ENCODE peak calls at places on chromosomes 2 and 18, in four cellular contexts. S is activated CD4-positive, alpha-beta T cell treated with anti-CD3 and anti-CD28 coated beads, Interleukin-2, amount 10 ng/mL, durations not matched to agents 7 days and 5 days; M is HTR-8/SVneo; Q is fibroblast of lung. N is an unnamed sample.
A peak's percentile ranks its signal among the peaks of the same experiment; 100 is the strongest.

GRCh38 chr18:79614211-79615028 is 65.2 kb upstream of the CTDP1 start:
- DNase-seq in S (no peak), M (no peak), Q (no peak), N (no peak)

GRCh38 chr2:158142568-158143332 is 41.1 kb downstream of the UPP2 start:
- DNase-seq in S (no peak), M (no peak), Q (no peak), N (no peak)

GRCh38 chr2:197108758-197109157 is 182.3 kb upstream of the PGAP1 start:
- DNase-seq in S (no peak), M (no peak), Q (peak; percentile 86), N (peak; percentile 74)

GRCh38 chr2:158965731-158966130 is 2.7 kb upstream of the TANC1 start:
- DNase-seq in S (no peak), M (no peak), Q (peak; percentile 42), N (no peak)

GRCh38 chr2:6959751-6960150 is 42.5 kb downstream of the RNF144A start:
- DNase-seq in S (no peak), M (no peak), Q (no peak), N (no peak)

GRCh38 chr2:217331577-217332139 is 471.8 kb upstream of the TNP1 start:
- DNase-seq in S (no peak), M (peak; percentile 74), Q (no peak), N (peak; percentile 58)

GRCh38 chr2:135471106-135471505 is 59.9 kb downstream of the ZRANB3 start:
- DNase-seq in S (no peak), M (no peak), Q (no peak), N (no peak)

GRCh38 chr2:159285929-159286708 is at the start of gene WDSUB1:
- DNase-seq in S (peak; percentile 13), M (peak; percentile 68), Q (peak; percentile 47), N (peak; percentile 66)

GRCh38 chr2:199955007-199955338 is 318 bp downstream of the TYW5 start:
- DNase-seq in S (no peak), M (peak; percentile 56), Q (no peak), N (peak; percentile 58)

GRCh38 chr2:23460228-23460627 is 75.2 kb downstream of the KLHL29 start:
- DNase-seq in S (no peak), M (no peak), Q (peak; percentile 48), N (no peak)

GRCh38 chr2:60885683-60886082 is 4.3 kb downstream of the REL start:
- DNase-seq in S (no peak), M (no peak), Q (no peak), N (no peak)

GRCh38 chr2:88737385-88737784 is 45.9 kb downstream of the RPIA start:
- DNase-seq in S (no peak), M (no peak), Q (no peak), N (no peak)

GRCh38 chr2:239765076-239765845 is 259.9 kb downstream of the NDUFA10 start:
- DNase-seq in S (no peak), M (no peak), Q (no peak), N (no peak)

GRCh38 chr2:210224660-210225460 is at the start of gene ACADL:
- DNase-seq in S (no peak), M (peak; percentile 15), Q (peak; percentile 14), N (peak; percentile 27)

GRCh38 chr18:22683196-22683676 is 249.9 kb upstream of the RBBP8 start:
- DNase-seq in S (no peak), M (peak; percentile 35), Q (peak; percentile 83), N (no peak)

GRCh38 chr2:120133572-120134244 is 89.5 kb downstream of the TMEM185B start:
- DNase-seq in S (no peak), M (no peak), Q (no peak), N (no peak)

GRCh38 chr2:24855703-24856102 is 62.5 kb downstream of the CENPO start:
- DNase-seq in S (no peak), M (peak; percentile 61), Q (peak; percentile 50), N (peak; percentile 70)

GRCh38 chr2:63755980-63756379 is 85.7 kb upstream of the UGP2 start:
- DNase-seq in S (no peak), M (no peak), Q (peak; percentile 52), N (no peak)

GRCh38 chr18:33870059-33870458 is 292.0 kb downstream of the ASXL3 start:
- DNase-seq in S (no peak), M (no peak), Q (peak; percentile 1), N (no peak)

GRCh38 chr2:107772380-107772779 is 54.3 kb upstream of the RGPD4 start:
- DNase-seq in S (no peak), M (no peak), Q (no peak), N (no peak)

GRCh38 chr2:134491796-134492441 is 226.9 kb downstream of the TMEM163 start:
- DNase-seq in S (no peak), M (no peak), Q (no peak), N (no peak)

GRCh38 chr2:187403568-187404260 is 44.3 kb downstream of the CALCRL start:
- DNase-seq in S (no peak), M (no peak), Q (no peak), N (no peak)

GRCh38 chr18:47345291-47345690 is 93.8 kb upstream of the SKOR2 start:
- DNase-seq in S (no peak), M (no peak), Q (no peak), N (peak; percentile 31)

GRCh38 chr2:207802650-207803049 is 32.9 kb upstream of the FZD5 start:
- DNase-seq in S (no peak), M (no peak), Q (no peak), N (no peak)

GRCh38 chr2:39494784-39495251 is 57.7 kb upstream of the MAP4K3 start:
- DNase-seq in S (no peak), M (peak; percentile 90), Q (peak; percentile 93), N (peak; percentile 69)

GRCh38 chr2:56077352-56077915 is 106.4 kb upstream of the CCDC85A start:
- DNase-seq in S (no peak), M (peak; percentile 19), Q (no peak), N (peak; percentile 15)

GRCh38 chr2:85264471-85264870 is 63.3 kb downstream of the TGOLN2 start:
- DNase-seq in S (no peak), M (peak; percentile 69), Q (no peak), N (peak; percentile 76)

GRCh38 chr2:2926858-2927175 is 450.8 kb downstream of the EIPR1 start:
- DNase-seq in S (no peak), M (no peak), Q (no peak), N (no peak)

GRCh38 chr2:183465048-183465447 is 340.8 kb downstream of the NUP35 start:
- DNase-seq in S (no peak), M (no peak), Q (no peak), N (no peak)

GRCh38 chr2:128593518-128594272 is 275.0 kb upstream of the HS6ST1 start:
- DNase-seq in S (no peak), M (no peak), Q (no peak), N (no peak)

GRCh38 chr2:238645716-238646115 is 202.2 kb upstream of the TWIST2 start:
- DNase-seq in S (no peak), M (no peak), Q (no peak), N (no peak)